ENCODE peak calls at places on chromosomes 16 and 17, in six cellular contexts. J, S, D, Y, E and L are unnamed samples.

GRCh38 chr17:77214743-77215142 is 74.0 kb downstream of the SEC14L1 start:
- DNase-seq in J (peak; percentile 56), S (no peak), D (no peak), Y (peak; percentile 65), E (peak; percentile 62), L (no peak)

GRCh38 chr17:3808701-3809100 is 7.7 kb upstream of the ITGAE start:
- DNase-seq in J (no peak), S (no peak), D (no peak), Y (no peak), E (no peak), L (no peak)

GRCh38 chr17:59409336-59410048 is 78.0 kb downstream of the YPEL2 start:
- DNase-seq in J (no peak), S (no peak), D (no peak), Y (no peak), E (no peak), L (no peak)

GRCh38 chr16:11342021-11342855 is 3.0 kb upstream of the RMI2 start:
- DNase-seq in J (no peak), S (no peak), D (no peak), Y (no peak), E (no peak), L (no peak)

GRCh38 chr17:20706752-20707372 is 127.3 kb downstream of the CDRT15L2 start:
- DNase-seq in J (peak; percentile 12), S (no peak), D (no peak), Y (no peak), E (no peak), L (no peak)

GRCh38 chr17:16942141-16943031 is 29.5 kb downstream of the TNFRSF13B start:
- DNase-seq in J (no peak), S (no peak), D (no peak), Y (no peak), E (no peak), L (no peak)

GRCh38 chr16:47463771-47464624 is 2.9 kb downstream of the PHKB start:
- DNase-seq in J (no peak), S (no peak), D (no peak), Y (no peak), E (peak; percentile 64), L (no peak)

GRCh38 chr17:2011421-2012371 is 13.4 kb downstream of the RTN4RL1 start:
- DNase-seq in J (peak; percentile 63), S (no peak), D (no peak), Y (no peak), E (no peak), L (no peak)

GRCh38 chr16:11783319-11784047 is 13.6 kb downstream of the ZC3H7A start:
- DNase-seq in J (no peak), S (peak; percentile 21), D (no peak), Y (no peak), E (no peak), L (no peak)

GRCh38 chr17:34703533-34703932 is 124.2 kb downstream of the TMEM132E start:
- DNase-seq in J (no peak), S (no peak), D (no peak), Y (peak; percentile 24), E (no peak), L (no peak)

GRCh38 chr17:74190154-74190553 is 13.3 kb upstream of the RPL38 start:
- DNase-seq in J (peak; percentile 67), S (no peak), D (no peak), Y (peak; percentile 70), E (no peak), L (no peak)

GRCh38 chr17:35129154-35129972 is 7.9 kb downstream of the FNDC8 start:
- DNase-seq in J (no peak), S (no peak), D (no peak), Y (no peak), E (no peak), L (no peak)